ENCODE peak calls at places on chromosomes 3 and 15, in six cellular contexts. One of them, this sample, is unnamed.
A peak's percentile ranks its signal among the peaks of the same experiment; 100 is the strongest.

GRCh38 chr15:96331141-96331941 is 841 bp downstream of the NR2F2 start:
- DNase-seq in H1: peak; percentile 67
- DNase-seq in SK-N-SH: peak; percentile 76
- DNase-seq in HepG2: no peak
- DNase-seq in K562: peak; percentile 52
- DNase-seq in GM12878: no peak
- DNase-seq in this sample: no peak

GRCh38 chr3:30289751-30290150 is 316.6 kb upstream of the TGFBR2 start:
- DNase-seq in H1: no peak
- DNase-seq in SK-N-SH: no peak
- DNase-seq in HepG2: no peak
- DNase-seq in K562: no peak
- DNase-seq in GM12878: no peak
- DNase-seq in this sample: peak; percentile 22

GRCh38 chr3:147390589-147391569 is 15.5 kb downstream of the ZIC4 start:
- DNase-seq in H1: peak; percentile 79
- DNase-seq in SK-N-SH: no peak
- DNase-seq in HepG2: no peak
- DNase-seq in K562: no peak
- DNase-seq in GM12878: no peak
- DNase-seq in this sample: no peak

GRCh38 chr3:152245498-152246175 is 23.1 kb upstream of the MBNL1 start:
- DNase-seq in H1: no peak
- DNase-seq in SK-N-SH: no peak
- DNase-seq in HepG2: no peak
- DNase-seq in K562: no peak
- DNase-seq in GM12878: no peak
- DNase-seq in this sample: no peak

GRCh38 chr3:188491276-188491687 is 337.3 kb downstream of the LPP start:
- DNase-seq in H1: no peak
- DNase-seq in SK-N-SH: no peak
- DNase-seq in HepG2: no peak
- DNase-seq in K562: no peak
- DNase-seq in GM12878: no peak
- DNase-seq in this sample: no peak

GRCh38 chr3:78221796-78222195 is 1181.9 kb downstream of the ROBO2 start:
- DNase-seq in H1: no peak
- DNase-seq in SK-N-SH: no peak
- DNase-seq in HepG2: no peak
- DNase-seq in K562: no peak
- DNase-seq in GM12878: no peak
- DNase-seq in this sample: no peak

GRCh38 chr3:61080737-61081445 is 170.4 kb downstream of the FHIT start:
- DNase-seq in H1: no peak
- DNase-seq in SK-N-SH: no peak
- DNase-seq in HepG2: no peak
- DNase-seq in K562: no peak
- DNase-seq in GM12878: no peak
- DNase-seq in this sample: no peak

GRCh38 chr15:64634576-64635485 is 140.6 kb downstream of the RBPMS2 start:
- DNase-seq in H1: peak; percentile 50
- DNase-seq in SK-N-SH: no peak
- DNase-seq in HepG2: peak; percentile 72
- DNase-seq in K562: no peak
- DNase-seq in GM12878: peak; percentile 91
- DNase-seq in this sample: no peak

GRCh38 chr3:31095254-31095653 is 200.8 kb upstream of the GADL1 start:
- DNase-seq in H1: no peak
- DNase-seq in SK-N-SH: no peak
- DNase-seq in HepG2: no peak
- DNase-seq in K562: no peak
- DNase-seq in GM12878: no peak
- DNase-seq in this sample: no peak

GRCh38 chr3:23928525-23928924 is 11.6 kb downstream of the RPL15 start:
- DNase-seq in H1: no peak
- DNase-seq in SK-N-SH: no peak
- DNase-seq in HepG2: no peak
- DNase-seq in K562: no peak
- DNase-seq in GM12878: no peak
- DNase-seq in this sample: no peak

GRCh38 chr15:99211926-99212325 is 37.5 kb downstream of the TTC23 start:
- DNase-seq in H1: no peak
- DNase-seq in SK-N-SH: no peak
- DNase-seq in HepG2: no peak
- DNase-seq in K562: no peak
- DNase-seq in GM12878: no peak
- DNase-seq in this sample: no peak

GRCh38 chr15:96273317-96274086 is 57.0 kb upstream of the NR2F2 start:
- DNase-seq in H1: no peak
- DNase-seq in SK-N-SH: no peak
- DNase-seq in HepG2: no peak
- DNase-seq in K562: peak; percentile 93
- DNase-seq in GM12878: peak; percentile 25
- DNase-seq in this sample: no peak

GRCh38 chr15:100718075-100718980 is 115.9 kb downstream of the ASB7 start:
- DNase-seq in H1: peak; percentile 19
- DNase-seq in SK-N-SH: no peak
- DNase-seq in HepG2: no peak
- DNase-seq in K562: no peak
- DNase-seq in GM12878: no peak
- DNase-seq in this sample: no peak

GRCh38 chr3:180548050-180548449 is 53.9 kb upstream of the TTC14 start:
- DNase-seq in H1: no peak
- DNase-seq in SK-N-SH: no peak
- DNase-seq in HepG2: no peak
- DNase-seq in K562: no peak
- DNase-seq in GM12878: no peak
- DNase-seq in this sample: no peak

GRCh38 chr3:107429330-107430181 is 52.3 kb downstream of the CCDC54 start:
- DNase-seq in H1: peak; percentile 81
- DNase-seq in SK-N-SH: peak; percentile 82
- DNase-seq in HepG2: peak; percentile 56
- DNase-seq in K562: peak; percentile 58
- DNase-seq in GM12878: no peak
- DNase-seq in this sample: peak; percentile 67

GRCh38 chr3:185153170-185153733 is 392 bp upstream of the C3orf70 start:
- DNase-seq in H1: peak; percentile 79
- DNase-seq in SK-N-SH: peak; percentile 73
- DNase-seq in HepG2: no peak
- DNase-seq in K562: no peak
- DNase-seq in GM12878: no peak
- DNase-seq in this sample: peak; percentile 4

GRCh38 chr15:90143176-90143655 is 40.9 kb upstream of the IDH2 start:
- DNase-seq in H1: peak; percentile 91
- DNase-seq in SK-N-SH: peak; percentile 93
- DNase-seq in HepG2: no peak
- DNase-seq in K562: peak; percentile 97
- DNase-seq in GM12878: no peak
- DNase-seq in this sample: peak; percentile 56

GRCh38 chr3:191523099-191523498 is 62.1 kb downstream of the PYDC2 start:
- DNase-seq in H1: no peak
- DNase-seq in SK-N-SH: no peak
- DNase-seq in HepG2: no peak
- DNase-seq in K562: no peak
- DNase-seq in GM12878: no peak
- DNase-seq in this sample: no peak

GRCh38 chr3:181631901-181632300 is 79.8 kb upstream of the SOX2 start:
- DNase-seq in H1: no peak
- DNase-seq in SK-N-SH: no peak
- DNase-seq in HepG2: no peak
- DNase-seq in K562: no peak
- DNase-seq in GM12878: no peak
- DNase-seq in this sample: no peak

GRCh38 chr3:84165278-84165677 is 793.5 kb upstream of the CADM2 start:
- DNase-seq in H1: no peak
- DNase-seq in SK-N-SH: no peak
- DNase-seq in HepG2: no peak
- DNase-seq in K562: no peak
- DNase-seq in GM12878: no peak
- DNase-seq in this sample: no peak

GRCh38 chr3:172065967-172066762 is 26.8 kb downstream of the FNDC3B start:
- DNase-seq in H1: no peak
- DNase-seq in SK-N-SH: no peak
- DNase-seq in HepG2: peak; percentile 81
- DNase-seq in K562: no peak
- DNase-seq in GM12878: peak; percentile 21
- DNase-seq in this sample: no peak

GRCh38 chr15:38425269-38425668 is 28.7 kb upstream of the FAM98B start:
- DNase-seq in H1: no peak
- DNase-seq in SK-N-SH: no peak
- DNase-seq in HepG2: no peak
- DNase-seq in K562: no peak
- DNase-seq in GM12878: no peak
- DNase-seq in this sample: no peak

GRCh38 chr3:183267140-183267539 is 14.1 kb downstream of the B3GNT5 start:
- DNase-seq in H1: no peak
- DNase-seq in SK-N-SH: no peak
- DNase-seq in HepG2: no peak
- DNase-seq in K562: no peak
- DNase-seq in GM12878: no peak
- DNase-seq in this sample: no peak

GRCh38 chr15:70093070-70093469 is 4.6 kb downstream of the TLE3 start:
- DNase-seq in H1: no peak
- DNase-seq in SK-N-SH: no peak
- DNase-seq in HepG2: peak; percentile 23
- DNase-seq in K562: no peak
- DNase-seq in GM12878: no peak
- DNase-seq in this sample: no peak

GRCh38 chr3:147735662-147736061 is 326.5 kb downstream of the ZIC1 start:
- DNase-seq in H1: no peak
- DNase-seq in SK-N-SH: no peak
- DNase-seq in HepG2: no peak
- DNase-seq in K562: no peak
- DNase-seq in GM12878: no peak
- DNase-seq in this sample: no peak

GRCh38 chr15:39594056-39594763 is 13.3 kb downstream of the THBS1 start:
- DNase-seq in H1: no peak
- DNase-seq in SK-N-SH: no peak
- DNase-seq in HepG2: no peak
- DNase-seq in K562: no peak
- DNase-seq in GM12878: no peak
- DNase-seq in this sample: no peak

GRCh38 chr15:55770261-55770660 is 27.3 kb upstream of the PRTG start:
- DNase-seq in H1: no peak
- DNase-seq in SK-N-SH: no peak
- DNase-seq in HepG2: no peak
- DNase-seq in K562: no peak
- DNase-seq in GM12878: no peak
- DNase-seq in this sample: no peak

GRCh38 chr3:72347819-72348319 is 500.4 kb downstream of the SHQ1 start:
- DNase-seq in H1: peak; percentile 78
- DNase-seq in SK-N-SH: no peak
- DNase-seq in HepG2: no peak
- DNase-seq in K562: no peak
- DNase-seq in GM12878: peak; percentile 50
- DNase-seq in this sample: peak; percentile 91

GRCh38 chr15:37019479-37020433 is 80.6 kb downstream of the MEIS2 start:
- DNase-seq in H1: no peak
- DNase-seq in SK-N-SH: peak; percentile 14
- DNase-seq in HepG2: peak; percentile 83
- DNase-seq in K562: no peak
- DNase-seq in GM12878: no peak
- DNase-seq in this sample: no peak
- TF ChIP-seq POLR2AphosphoS5 in H1: no peak
- TF ChIP-seq POLR2AphosphoS5 in SK-N-SH: no peak
- TF ChIP-seq POLR2AphosphoS5 in HepG2: peak; percentile 24
- TF ChIP-seq POLR2AphosphoS5 in K562: no peak
- TF ChIP-seq POLR2AphosphoS5 in GM12878: no peak
- TF ChIP-seq POLR2AphosphoS5 in this sample: no peak

GRCh38 chr3:175059788-175060187 is 200.7 kb downstream of the NAALADL2 start:
- DNase-seq in H1: no peak
- DNase-seq in SK-N-SH: no peak
- DNase-seq in HepG2: no peak
- DNase-seq in K562: no peak
- DNase-seq in GM12878: no peak
- DNase-seq in this sample: no peak

DNA sequence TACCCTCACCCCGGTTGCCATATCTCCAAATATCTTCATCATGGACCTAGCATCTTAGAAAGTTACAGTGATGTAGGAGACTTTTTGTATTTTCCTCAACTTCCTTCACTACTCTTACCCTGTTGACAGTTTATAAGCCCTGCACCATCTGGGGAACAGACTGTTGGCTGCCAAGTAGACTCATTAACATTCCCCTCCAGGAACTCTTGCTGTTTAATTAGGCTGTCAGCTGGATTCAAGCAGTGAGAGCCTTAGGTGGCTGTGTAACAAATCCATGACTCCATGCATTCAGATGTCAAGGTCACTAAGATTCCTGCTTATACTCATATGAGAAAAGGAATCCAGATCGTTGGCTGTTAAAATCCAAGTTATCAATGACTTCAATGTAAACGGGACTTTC is 198.3 kb downstream of the NAALADL2 start:
- DNase-seq in H1: no peak
- DNase-seq in SK-N-SH: no peak
- DNase-seq in HepG2: no peak
- DNase-seq in K562: no peak
- DNase-seq in GM12878: no peak
- DNase-seq in this sample: no peak
- TF ChIP-seq GABPA in H1: no peak
- TF ChIP-seq GABPA in SK-N-SH: no peak
- TF ChIP-seq GABPA in HepG2: no peak
- TF ChIP-seq GABPA in K562: no peak
- TF ChIP-seq GABPA in GM12878: no peak
- TF ChIP-seq GABPA in this sample: no peak

GRCh38 chr15:66085128-66085527 is 168.4 kb downstream of the MEGF11 start:
- DNase-seq in H1: peak; percentile 79
- DNase-seq in SK-N-SH: no peak
- DNase-seq in HepG2: peak; percentile 31
- DNase-seq in K562: no peak
- DNase-seq in GM12878: no peak
- DNase-seq in this sample: peak; percentile 35
- TF ChIP-seq POLR2AphosphoS5 in H1: no peak
- TF ChIP-seq POLR2AphosphoS5 in SK-N-SH: no peak
- TF ChIP-seq POLR2AphosphoS5 in HepG2: no peak
- TF ChIP-seq POLR2AphosphoS5 in K562: no peak
- TF ChIP-seq POLR2AphosphoS5 in GM12878: no peak
- TF ChIP-seq POLR2AphosphoS5 in this sample: no peak

GRCh38 chr15:81215531-81215930 is 18.9 kb downstream of the IL16 start:
- DNase-seq in H1: no peak
- DNase-seq in SK-N-SH: no peak
- DNase-seq in HepG2: no peak
- DNase-seq in K562: no peak
- DNase-seq in GM12878: no peak
- DNase-seq in this sample: no peak
- TF ChIP-seq GABPA in H1: no peak
- TF ChIP-seq GABPA in SK-N-SH: no peak
- TF ChIP-seq GABPA in HepG2: no peak
- TF ChIP-seq GABPA in K562: no peak
- TF ChIP-seq GABPA in GM12878: no peak
- TF ChIP-seq GABPA in this sample: no peak

This sample was measured in HL-60.